ENCODE peak calls at places on chromosomes 6 and 20, in five cellular contexts. C is fibroblast of villous mesenchyme, L is ovary, U is IMR-90, R is SJSA1. A is an unnamed sample.

GRCh38 chr6:144377586-144377985 is 92.5 kb downstream of the UTRN start:
- DNase-seq in R (no peak), L (no peak), C (peak), U (peak), A (peak)

GRCh38 chr20:21237956-21238355 is 65.2 kb upstream of the XRN2 start:
- DNase-seq in U (peak), L (no peak), C (no peak), R (no peak), A (no peak)

GRCh38 chr20:43833511-43834395 is 80.9 kb upstream of the TOX2 start:
- DNase-seq in L (no peak), R (no peak), C (no peak), U (no peak), A (no peak)

GRCh38 chr6:163579111-163579879 is 164.8 kb downstream of the QKI start:
- DNase-seq in C (peak), L (no peak), U (no peak), R (no peak), A (peak)

GRCh38 chr6:14255916-14256315 is 138.3 kb downstream of the CD83 start:
- DNase-seq in C (no peak), R (no peak), L (no peak), U (no peak), A (no peak)

GRCh38 chr20:20457392-20458126 is 89.7 kb downstream of the INSM1 start:
- DNase-seq in L (no peak), R (no peak), U (peak), C (peak), A (peak)

GRCh38 chr6:36963451-36964290 is 9.1 kb downstream of the PI16 start:
- DNase-seq in C (no peak), L (no peak), U (no peak), R (no peak), A (no peak)

GRCh38 chr6:70758883-70759282 is 91.2 kb downstream of the SMAP1 start:
- DNase-seq in C (no peak), U (no peak), R (no peak), L (no peak), A (no peak)

GRCh38 chr6:164795091-164795490 is 514.3 kb downstream of the C6orf118 start:
- DNase-seq in L (no peak), C (no peak), U (no peak), R (no peak), A (no peak)

GRCh38 chr6:21396313-21396712 is 197.2 kb upstream of the SOX4 start:
- DNase-seq in U (peak), C (peak), L (no peak), R (no peak), A (peak)

GRCh38 chr6:161922631-161923119 is 648.8 kb upstream of the AGPAT4 start:
- DNase-seq in L (no peak), R (peak), U (peak), C (peak), A (peak)

GRCh38 chr6:137728386-137729349 is 138.4 kb upstream of the TNFAIP3 start:
- DNase-seq in U (peak), L (no peak), R (peak), C (peak), A (peak)

GRCh38 chr20:24721891-24722530 is 227.1 kb upstream of the CST7 start:
- DNase-seq in R (peak), C (no peak), L (no peak), U (no peak), A (no peak)

GRCh38 chr6:13813621-13814175 is 659 bp downstream of the MCUR1 start:
- DNase-seq in L (peak), C (peak), R (peak), U (peak), A (peak)

DNA sequence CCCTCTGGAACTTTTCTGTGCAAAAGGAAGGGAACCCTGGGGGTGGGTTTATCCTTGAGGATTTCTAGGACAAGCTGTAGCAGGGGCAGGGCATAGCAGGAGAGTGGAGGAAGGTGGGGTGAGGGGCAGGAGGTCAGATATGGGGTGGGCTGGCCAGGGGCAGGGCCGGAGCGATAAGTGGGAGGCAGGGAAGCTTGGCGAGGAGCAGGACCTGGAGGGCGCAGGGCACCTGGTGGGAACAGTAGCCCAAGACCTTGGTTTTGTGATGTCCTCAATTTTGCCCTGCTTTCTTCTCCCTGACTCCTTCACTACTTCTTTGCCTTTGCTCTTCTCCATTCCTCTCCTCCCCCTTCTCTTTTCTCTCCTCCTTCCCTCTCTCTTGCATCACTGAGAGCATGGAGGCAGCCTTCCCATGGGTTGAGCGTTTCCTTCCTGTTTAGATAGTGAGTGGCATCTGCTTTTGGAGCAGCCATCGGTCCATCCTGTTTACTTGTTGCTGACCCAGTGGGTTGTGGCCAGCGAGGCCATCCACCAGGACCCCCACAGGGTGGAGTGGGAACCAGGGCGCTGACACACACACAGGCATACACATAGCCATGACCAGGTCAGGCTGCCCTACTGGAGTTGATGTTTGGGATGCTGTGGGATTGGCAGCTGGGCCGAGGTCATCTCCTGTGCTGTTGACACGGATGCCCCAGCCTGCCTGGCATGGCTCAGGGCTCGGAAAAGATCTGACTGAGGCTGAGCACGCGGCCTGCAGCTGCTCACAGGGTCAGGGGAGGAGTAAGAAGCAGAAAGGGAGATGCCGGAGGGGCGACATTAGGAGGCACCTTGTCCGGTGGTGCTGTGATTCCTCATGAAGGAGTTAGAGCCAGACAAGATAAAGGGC is 121.0 kb upstream of the RNF24 start:
- DNase-seq in U (peak), C (peak), R (no peak), L (no peak), A (peak)
- H3K4me3 ChIP-seq in U (no peak), C (no peak), R (no peak), L (no peak), A (no peak)

DNA sequence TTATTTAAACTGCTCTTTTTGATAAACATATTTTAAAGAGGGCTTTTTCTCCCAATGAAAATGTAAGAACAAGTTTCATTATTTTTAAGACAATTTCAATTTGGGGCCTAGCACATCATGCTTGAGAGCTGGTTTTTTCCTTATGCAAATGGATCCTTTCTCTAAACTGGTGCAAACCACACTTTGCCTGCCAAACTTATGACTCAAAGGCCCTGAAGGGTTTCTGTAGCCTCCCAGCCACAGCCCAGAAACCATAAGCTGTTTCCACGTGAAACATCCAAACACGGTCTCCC is 451 bp upstream of the HSF2 start:
- DNase-seq in C (no peak), L (no peak), U (no peak), R (no peak), A (no peak)
- H3K4me3 ChIP-seq in C (peak), L (peak), U (no peak), R (no peak), A (peak)

GRCh38 chr20:17557675-17558006 is 12.2 kb upstream of the DSTN start:
- DNase-seq in R (no peak), U (peak), C (peak), L (no peak), A (peak)
- H3K4me3 ChIP-seq in R (peak), U (no peak), C (no peak), L (no peak), A (no peak)

GRCh38 chr20:10216146-10216741 is 2.4 kb upstream of the SNAP25 start:
- DNase-seq in R (no peak), L (no peak), U (peak), C (peak), A (peak)
- H3K4me3 ChIP-seq in R (no peak), L (no peak), U (no peak), C (no peak), A (no peak)

GRCh38 chr20:62929051-62929538 is 2.8 kb upstream of the DIDO1 start:
- DNase-seq in C (peak), U (peak), R (peak), L (peak), A (peak)

GRCh38 chr20:62925420-62926228 is 681 bp downstream of the DIDO1 start:
- DNase-seq in L (no peak), R (no peak), U (peak), C (peak), A (peak)

GRCh38 chr20:62926229-62927127 is at the start of gene DIDO1:
- DNase-seq in L (peak), R (peak), C (peak), U (peak), A (peak)

GRCh38 chr20:62927128-62927705 is 912 bp upstream of the DIDO1 start:
- DNase-seq in C (no peak), U (no peak), R (no peak), L (no peak), A (no peak)

DNA sequence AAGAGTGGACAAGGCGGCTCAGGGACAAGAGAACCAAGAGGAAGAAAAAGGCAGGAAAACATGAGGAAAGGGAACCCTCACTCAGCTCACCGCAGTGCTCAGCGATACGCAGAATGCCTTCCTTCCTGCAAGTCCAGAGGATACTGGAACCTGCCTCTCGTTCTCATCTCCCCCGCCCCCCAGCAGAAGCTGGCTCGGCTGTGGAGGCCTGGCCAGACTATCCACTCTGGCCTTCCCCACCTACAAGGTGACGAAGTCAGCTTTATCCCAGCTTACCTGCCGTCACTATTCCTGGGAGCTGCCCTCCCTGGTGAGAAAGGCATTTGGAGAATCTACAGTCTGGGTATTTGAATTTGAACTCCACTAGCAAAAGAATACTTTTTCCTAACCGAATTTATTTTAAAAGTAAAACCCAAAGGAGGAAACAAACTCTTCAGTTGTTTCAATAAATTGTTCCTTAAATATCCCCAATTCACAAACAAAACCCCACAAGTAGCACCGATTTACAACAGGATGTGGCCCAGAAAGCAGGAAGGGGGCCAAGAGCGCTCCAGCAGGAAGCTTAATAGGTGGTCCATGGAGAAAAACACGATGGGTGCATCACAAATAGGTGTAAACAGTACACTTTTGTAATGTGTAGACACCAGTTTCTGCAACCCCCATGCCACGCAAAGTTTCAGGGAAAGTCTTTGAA is 2.1 kb upstream of the DIDO1 start:
- DNase-seq in C (peak), U (no peak), R (peak), L (no peak), A (no peak)
- H3K4me3 ChIP-seq in C (peak), U (peak), R (peak), L (peak), A (peak)

DNA sequence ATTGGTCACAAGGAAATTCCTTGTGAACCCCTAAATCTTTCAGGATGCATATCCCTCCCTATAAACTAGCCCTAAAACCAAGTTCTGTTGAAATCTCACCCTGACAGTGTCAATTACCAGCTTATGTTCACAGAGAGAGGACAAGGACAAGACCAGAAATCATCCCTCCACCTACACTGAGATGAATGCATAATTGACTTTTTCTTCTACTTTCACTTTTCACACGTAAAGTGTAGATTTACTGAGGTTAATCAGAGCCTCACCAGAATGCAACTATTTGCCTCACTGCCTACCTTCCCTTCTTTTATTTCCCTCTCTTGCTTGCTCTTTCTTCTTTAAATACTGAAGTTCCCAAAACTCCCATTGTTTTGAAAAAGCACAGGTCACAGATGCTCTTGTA is 15.3 kb upstream of the NKAIN2 start:
- DNase-seq in U (no peak), R (no peak), C (no peak), L (no peak), A (no peak)
- H3K4me3 ChIP-seq in U (no peak), R (no peak), C (no peak), L (no peak), A (no peak)

DNA sequence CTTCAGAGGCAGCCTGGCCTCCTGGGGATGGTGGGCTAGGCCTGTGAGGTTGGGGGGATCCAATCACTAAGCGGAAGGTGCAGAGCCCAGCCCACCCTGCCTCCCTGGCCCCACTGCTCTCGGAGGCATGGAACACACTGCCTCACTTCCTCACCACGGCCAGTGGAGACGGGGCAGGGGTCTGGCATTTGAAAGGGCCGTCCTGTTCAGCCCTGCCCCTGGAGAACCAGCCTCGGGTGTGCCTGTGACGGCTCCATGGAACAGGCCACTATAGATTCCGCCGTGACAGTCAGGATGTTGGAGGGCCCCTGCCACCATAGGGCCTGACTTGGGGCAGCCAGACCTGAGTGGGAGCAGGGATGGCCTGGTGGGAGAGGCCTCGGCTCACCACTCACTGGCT is 110.2 kb downstream of the DACT2 start:
- DNase-seq in C (no peak), L (no peak), U (no peak), R (no peak), A (no peak)
- H3K4me3 ChIP-seq in C (no peak), L (no peak), U (no peak), R (no peak), A (no peak)

GRCh38 chr6:17584241-17584803 is 15.8 kb upstream of the FAM8A1 start:
- DNase-seq in R (no peak), L (peak), U (peak), C (peak), A (peak)
- H3K4me3 ChIP-seq in R (peak), L (no peak), U (no peak), C (peak), A (no peak)

DNA sequence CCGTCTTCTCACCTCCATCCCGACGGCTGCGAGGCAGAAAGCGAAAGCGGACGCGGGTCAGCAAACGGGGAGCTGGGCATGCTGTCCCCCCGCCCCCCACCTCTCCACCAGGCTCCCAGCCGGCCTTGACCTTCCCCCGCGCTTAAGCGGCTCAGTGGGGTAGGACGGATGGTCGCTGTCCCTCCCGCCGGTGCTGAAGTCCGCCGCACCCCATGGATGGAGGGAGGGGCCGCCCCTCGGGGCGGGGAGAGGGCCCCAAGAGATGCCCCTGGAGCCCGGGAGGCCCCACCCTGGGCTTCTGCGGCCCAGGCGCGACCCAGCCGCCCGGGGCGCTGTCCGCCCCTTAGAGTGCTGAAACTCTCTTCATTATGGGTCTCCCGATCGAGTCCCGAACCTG is at the start of gene KCNB1:
- DNase-seq in U (peak), R (peak), C (peak), L (peak), A (peak)
- H3K4me3 ChIP-seq in U (no peak), R (no peak), C (no peak), L (peak), A (no peak)